ENCODE peak calls at places on chromosomes 4 and X, in seven cellular contexts. One of them, this sample, is unnamed.
A peak's percentile ranks its signal among the peaks of the same experiment; 100 is the strongest.

GRCh38 chrX:40182095-40182494 is 84.3 kb upstream of the BCOR start:
- DNase-seq in stimulated activated CD8-positive, alpha-beta memory T cell treated with anti-CD3 and anti-CD28 coated beads, Interleukin-7, amount 100 ng/mL, for 24 hours: no peak
- DNase-seq in astrocyte of the spinal cord: no peak
- DNase-seq in AG20443: no peak
- DNase-seq in CD8-positive, alpha-beta memory T cell: no peak
- DNase-seq in bronchial epithelial cell: no peak
- DNase-seq in NB4: no peak
- DNase-seq in this sample: no peak

GRCh38 chrX:1419545-1420355 is 27.8 kb upstream of the SLC25A6 start:
- DNase-seq in stimulated activated CD8-positive, alpha-beta memory T cell treated with anti-CD3 and anti-CD28 coated beads, Interleukin-7, amount 100 ng/mL, for 24 hours: no peak
- DNase-seq in astrocyte of the spinal cord: no peak
- DNase-seq in AG20443: peak; percentile 11
- DNase-seq in CD8-positive, alpha-beta memory T cell: no peak
- DNase-seq in bronchial epithelial cell: no peak
- DNase-seq in NB4: no peak
- DNase-seq in this sample: no peak

GRCh38 chrX:73581002-73581628 is 18.1 kb downstream of the CHIC1 start:
- DNase-seq in stimulated activated CD8-positive, alpha-beta memory T cell treated with anti-CD3 and anti-CD28 coated beads, Interleukin-7, amount 100 ng/mL, for 24 hours: no peak
- DNase-seq in astrocyte of the spinal cord: peak; percentile 0
- DNase-seq in AG20443: no peak
- DNase-seq in CD8-positive, alpha-beta memory T cell: no peak
- DNase-seq in bronchial epithelial cell: no peak
- DNase-seq in NB4: no peak
- DNase-seq in this sample: no peak

GRCh38 chr4:19689511-19689910 is 562.2 kb upstream of the SLIT2 start:
- DNase-seq in stimulated activated CD8-positive, alpha-beta memory T cell treated with anti-CD3 and anti-CD28 coated beads, Interleukin-7, amount 100 ng/mL, for 24 hours: no peak
- DNase-seq in astrocyte of the spinal cord: peak; percentile 70
- DNase-seq in AG20443: peak; percentile 71
- DNase-seq in CD8-positive, alpha-beta memory T cell: no peak
- DNase-seq in bronchial epithelial cell: peak; percentile 57
- DNase-seq in NB4: no peak
- DNase-seq in this sample: no peak

GRCh38 chrX:125293792-125294780 is 25.6 kb upstream of the TEX13C start:
- DNase-seq in stimulated activated CD8-positive, alpha-beta memory T cell treated with anti-CD3 and anti-CD28 coated beads, Interleukin-7, amount 100 ng/mL, for 24 hours: no peak
- DNase-seq in astrocyte of the spinal cord: no peak
- DNase-seq in AG20443: no peak
- DNase-seq in CD8-positive, alpha-beta memory T cell: no peak
- DNase-seq in bronchial epithelial cell: peak; percentile 54
- DNase-seq in NB4: peak; percentile 45
- DNase-seq in this sample: no peak

GRCh38 chr4:81617569-81617968 is 145.9 kb upstream of the RASGEF1B start:
- DNase-seq in stimulated activated CD8-positive, alpha-beta memory T cell treated with anti-CD3 and anti-CD28 coated beads, Interleukin-7, amount 100 ng/mL, for 24 hours: no peak
- DNase-seq in astrocyte of the spinal cord: no peak
- DNase-seq in AG20443: no peak
- DNase-seq in CD8-positive, alpha-beta memory T cell: no peak
- DNase-seq in bronchial epithelial cell: no peak
- DNase-seq in NB4: no peak
- DNase-seq in this sample: no peak

GRCh38 chr4:138898282-138898681 is 117.3 kb upstream of the NOCT start:
- DNase-seq in stimulated activated CD8-positive, alpha-beta memory T cell treated with anti-CD3 and anti-CD28 coated beads, Interleukin-7, amount 100 ng/mL, for 24 hours: no peak
- DNase-seq in astrocyte of the spinal cord: peak; percentile 36
- DNase-seq in AG20443: peak; percentile 27
- DNase-seq in CD8-positive, alpha-beta memory T cell: no peak
- DNase-seq in bronchial epithelial cell: peak; percentile 49
- DNase-seq in NB4: no peak
- DNase-seq in this sample: no peak

GRCh38 chrX:112147206-112147605 is 64.6 kb upstream of the TRPC5 start:
- DNase-seq in stimulated activated CD8-positive, alpha-beta memory T cell treated with anti-CD3 and anti-CD28 coated beads, Interleukin-7, amount 100 ng/mL, for 24 hours: no peak
- DNase-seq in astrocyte of the spinal cord: no peak
- DNase-seq in AG20443: peak; percentile 30
- DNase-seq in CD8-positive, alpha-beta memory T cell: no peak
- DNase-seq in bronchial epithelial cell: no peak
- DNase-seq in NB4: peak; percentile 32
- DNase-seq in this sample: no peak

GRCh38 chr4:44446191-44446590 is 2.4 kb downstream of the KCTD8 start:
- DNase-seq in stimulated activated CD8-positive, alpha-beta memory T cell treated with anti-CD3 and anti-CD28 coated beads, Interleukin-7, amount 100 ng/mL, for 24 hours: no peak
- DNase-seq in astrocyte of the spinal cord: no peak
- DNase-seq in AG20443: no peak
- DNase-seq in CD8-positive, alpha-beta memory T cell: no peak
- DNase-seq in bronchial epithelial cell: peak; percentile 15
- DNase-seq in NB4: no peak
- DNase-seq in this sample: no peak

GRCh38 chr4:12928751-12929150 is 555.4 kb downstream of the RAB28 start:
- DNase-seq in stimulated activated CD8-positive, alpha-beta memory T cell treated with anti-CD3 and anti-CD28 coated beads, Interleukin-7, amount 100 ng/mL, for 24 hours: no peak
- DNase-seq in astrocyte of the spinal cord: no peak
- DNase-seq in AG20443: no peak
- DNase-seq in CD8-positive, alpha-beta memory T cell: no peak
- DNase-seq in bronchial epithelial cell: no peak
- DNase-seq in NB4: no peak
- DNase-seq in this sample: no peak

GRCh38 chr4:105560488-105560887 is 8.1 kb downstream of the ARHGEF38 start:
- DNase-seq in stimulated activated CD8-positive, alpha-beta memory T cell treated with anti-CD3 and anti-CD28 coated beads, Interleukin-7, amount 100 ng/mL, for 24 hours: no peak
- DNase-seq in astrocyte of the spinal cord: peak; percentile 32
- DNase-seq in AG20443: no peak
- DNase-seq in CD8-positive, alpha-beta memory T cell: no peak
- DNase-seq in bronchial epithelial cell: peak; percentile 44
- DNase-seq in NB4: no peak
- DNase-seq in this sample: peak; percentile 4

GRCh38 chrX:46727445-46727844 is 31.5 kb downstream of the SLC9A7 start:
- DNase-seq in stimulated activated CD8-positive, alpha-beta memory T cell treated with anti-CD3 and anti-CD28 coated beads, Interleukin-7, amount 100 ng/mL, for 24 hours: no peak
- DNase-seq in astrocyte of the spinal cord: no peak
- DNase-seq in AG20443: no peak
- DNase-seq in CD8-positive, alpha-beta memory T cell: no peak
- DNase-seq in bronchial epithelial cell: no peak
- DNase-seq in NB4: no peak
- DNase-seq in this sample: no peak

GRCh38 chrX:39301041-39301440 is 499.8 kb downstream of the MID1IP1 start:
- DNase-seq in stimulated activated CD8-positive, alpha-beta memory T cell treated with anti-CD3 and anti-CD28 coated beads, Interleukin-7, amount 100 ng/mL, for 24 hours: no peak
- DNase-seq in astrocyte of the spinal cord: no peak
- DNase-seq in AG20443: no peak
- DNase-seq in CD8-positive, alpha-beta memory T cell: no peak
- DNase-seq in bronchial epithelial cell: no peak
- DNase-seq in NB4: no peak
- DNase-seq in this sample: no peak

GRCh38 chrX:19855700-19856381 is 31.6 kb downstream of the SH3KBP1 start:
- DNase-seq in stimulated activated CD8-positive, alpha-beta memory T cell treated with anti-CD3 and anti-CD28 coated beads, Interleukin-7, amount 100 ng/mL, for 24 hours: no peak
- DNase-seq in astrocyte of the spinal cord: no peak
- DNase-seq in AG20443: peak; percentile 36
- DNase-seq in CD8-positive, alpha-beta memory T cell: no peak
- DNase-seq in bronchial epithelial cell: peak; percentile 21
- DNase-seq in NB4: no peak
- DNase-seq in this sample: no peak

This sample was measured in T-helper 2 cell.